ENCODE peak calls at places on chromosomes 5 and 9, in eight cellular contexts. B, O, K, A, S, P, N and G are unnamed samples.

GRCh38 chr9:78680196-78680595 is 383.3 kb downstream of the PSAT1 start:
- DNase-seq in K (no peak), S (no peak), N (no peak), B (no peak), O (no peak), A (no peak), P (no peak), G (no peak)

GRCh38 chr5:120927923-120928322 is 463.8 kb downstream of the PRR16 start:
- DNase-seq in P (no peak), A (no peak), N (no peak), O (no peak), K (no peak), S (no peak), B (no peak), G (no peak)

GRCh38 chr9:82553654-82554366 is 509.1 kb downstream of the RASEF start:
- DNase-seq in N (no peak), P (no peak), O (no peak), B (no peak), K (no peak), S (peak), A (no peak), G (no peak)

GRCh38 chr5:69343083-69343482 is 10.5 kb upstream of the CCDC125 start:
- DNase-seq in K (no peak), O (no peak), P (no peak), A (no peak), B (no peak), N (no peak), S (no peak), G (no peak)

GRCh38 chr9:125484632-125485282 is 222.3 kb downstream of the MAPKAP1 start:
- DNase-seq in P (no peak), N (no peak), O (no peak), S (no peak), B (no peak), K (no peak), A (no peak), G (no peak)

GRCh38 chr9:18348086-18348485 is 125.9 kb upstream of the ADAMTSL1 start:
- DNase-seq in A (no peak), P (no peak), S (no peak), O (no peak), N (no peak), B (no peak), K (no peak), G (no peak)

GRCh38 chr5:11069041-11069440 is 308.0 kb upstream of the DAP start:
- DNase-seq in P (no peak), B (no peak), O (no peak), K (no peak), N (no peak), A (no peak), S (no peak), G (no peak)

GRCh38 chr9:127396253-127396807 is 639 bp upstream of the SLC2A8 start:
- DNase-seq in P (no peak), A (no peak), O (no peak), B (no peak), S (no peak), K (no peak), N (no peak), G (no peak)

GRCh38 chr9:18596920-18597319 is 123.0 kb downstream of the ADAMTSL1 start:
- DNase-seq in N (no peak), K (peak), A (no peak), S (peak), O (no peak), B (no peak), P (no peak), G (no peak)

GRCh38 chr5:139014726-139015125 is 139.6 kb upstream of the LRRTM2 start:
- DNase-seq in N (no peak), A (peak), P (no peak), K (peak), B (no peak), O (no peak), S (peak), G (peak)

GRCh38 chr5:42502613-42503470 is 79.6 kb downstream of the GHR start:
- DNase-seq in B (no peak), A (no peak), O (no peak), N (no peak), K (no peak), P (no peak), S (peak), G (no peak)

GRCh38 chr5:9594913-9595312 is 35.2 kb downstream of the TAS2R1 start:
- DNase-seq in P (no peak), B (no peak), K (no peak), S (no peak), O (no peak), A (no peak), N (no peak), G (no peak)

GRCh38 chr9:120916573-120916972 is 10.0 kb downstream of the TRAF1 start:
- DNase-seq in K (peak), N (no peak), P (no peak), A (no peak), S (no peak), O (no peak), B (no peak), G (no peak)

GRCh38 chr5:74316064-74316586 is 324.4 kb downstream of the ENC1 start:
- DNase-seq in N (no peak), A (peak), K (peak), B (no peak), O (no peak), P (no peak), S (peak), G (peak)

GRCh38 chr9:124341455-124342170 is 73.6 kb downstream of the PSMB7 start:
- DNase-seq in B (no peak), A (no peak), P (no peak), S (no peak), O (no peak), N (no peak), K (no peak), G (no peak)

GRCh38 chr9:13131991-13132390 is 147.5 kb downstream of the MPDZ start:
- DNase-seq in O (no peak), N (no peak), B (no peak), K (no peak), A (no peak), P (no peak), S (no peak), G (no peak)